ENCODE peak calls at places on chromosome 3, in ten cellular contexts. H is EL; B is SHP77; F is stimulated activated CD4-positive, alpha-beta T cell treated with anti-CD3 and anti-CD28 coated beads, TNF-alpha, amount 100 ng/mL, for 24 hours; Y is tibial artery; T is thoracic aorta; P is stimulated activated CD8-positive, alpha-beta memory T cell treated with anti-CD3 and anti-CD28 coated beads, Interleukin-7, amount 100 ng/mL, for 1 hour; C is G401; X is caudate nucleus; W is GM12865. U is an unnamed sample.

GRCh38 chr3:143749926-143750325 is 98.3 kb downstream of the SLC9A9 start:
- DNase-seq in H (no peak), B (no peak), F (no peak), Y (no peak), T (no peak), P (no peak), C (no peak), X (no peak), W (no peak), U (no peak)

GRCh38 chr3:60393946-60394345 is 857.3 kb downstream of the FHIT start:
- DNase-seq in H (no peak), B (no peak), F (no peak), Y (no peak), T (no peak), P (no peak), C (no peak), X (no peak), W (no peak), U (no peak)

GRCh38 chr3:52983336-52983807 is 62.5 kb downstream of the SFMBT1 start:
- DNase-seq in H (no peak), B (no peak), F (peak), Y (no peak), T (no peak), P (peak), C (no peak), X (no peak), W (peak), U (no peak)

GRCh38 chr3:134330895-134331810 is 43.1 kb downstream of the AMOTL2 start:
- DNase-seq in H (peak), B (no peak), F (no peak), Y (peak), T (no peak), P (no peak), C (peak), X (no peak), W (no peak), U (peak)

GRCh38 chr3:123383101-123384053 is 65.5 kb downstream of the ADCY5 start:
- DNase-seq in H (peak), B (no peak), F (no peak), Y (no peak), T (no peak), P (no peak), C (no peak), X (no peak), W (no peak), U (peak)

GRCh38 chr3:13057641-13058040 is 15.6 kb downstream of the IQSEC1 start:
- DNase-seq in H (no peak), B (no peak), F (no peak), Y (no peak), T (no peak), P (no peak), C (no peak), X (no peak), W (no peak), U (no peak)

GRCh38 chr3:9396301-9396631 is 1.1 kb upstream of the SETD5 start:
- DNase-seq in H (peak), B (peak), F (no peak), Y (peak), T (peak), P (no peak), C (peak), X (peak), W (peak), U (peak)

GRCh38 chr3:156407617-156408225 is 147.2 kb downstream of the SSR3 start:
- DNase-seq in H (no peak), B (no peak), F (no peak), Y (no peak), T (no peak), P (no peak), C (no peak), X (peak), W (no peak), U (no peak)

GRCh38 chr3:69248394-69248793 is 126.0 kb upstream of the LMOD3 start:
- DNase-seq in H (no peak), B (no peak), F (no peak), Y (no peak), T (no peak), P (no peak), C (no peak), X (no peak), W (no peak), U (no peak)

GRCh38 chr3:178690571-178690970 is 154.3 kb downstream of the KCNMB2 start:
- DNase-seq in H (no peak), B (no peak), F (no peak), Y (no peak), T (no peak), P (no peak), C (no peak), X (no peak), W (no peak), U (no peak)

GRCh38 chr3:105957722-105958121 is 88.9 kb upstream of the CBLB start:
- DNase-seq in H (peak), B (no peak), F (no peak), Y (no peak), T (no peak), P (no peak), C (no peak), X (no peak), W (no peak), U (peak)

GRCh38 chr3:25429441-25429907 is 1.4 kb downstream of the RARB start:
- DNase-seq in H (no peak), B (no peak), F (no peak), Y (no peak), T (no peak), P (no peak), C (no peak), X (no peak), W (no peak), U (no peak)

GRCh38 chr3:23459437-23459836 is 256.3 kb downstream of the UBE2E2 start:
- DNase-seq in H (no peak), B (no peak), F (no peak), Y (no peak), T (no peak), P (no peak), C (no peak), X (no peak), W (no peak), U (no peak)

GRCh38 chr3:138450704-138451424 is 16.4 kb downstream of the ESYT3 start:
- DNase-seq in H (no peak), B (no peak), F (no peak), Y (peak), T (no peak), P (no peak), C (no peak), X (no peak), W (no peak), U (no peak)

GRCh38 chr3:130088061-130088460 is 6.4 kb downstream of the ALG1L2 start:
- DNase-seq in H (no peak), B (no peak), F (no peak), Y (no peak), T (no peak), P (no peak), C (no peak), X (no peak), W (no peak), U (no peak)

GRCh38 chr3:32354362-32354778 is 37.3 kb upstream of the CMTM7 start:
- DNase-seq in H (no peak), B (no peak), F (no peak), Y (no peak), T (no peak), P (no peak), C (no peak), X (no peak), W (no peak), U (no peak)

GRCh38 chr3:108719178-108719577 is 38.0 kb downstream of the RETNLB start:
- DNase-seq in H (no peak), B (no peak), F (no peak), Y (no peak), T (no peak), P (no peak), C (no peak), X (no peak), W (no peak), U (no peak)

GRCh38 chr3:126983653-126984390 is 907 bp downstream of the PLXNA1 start:
- DNase-seq in H (peak), B (no peak), F (peak), Y (no peak), T (no peak), P (no peak), C (no peak), X (no peak), W (peak), U (peak)

GRCh38 chr3:65575376-65575840 is 463.3 kb downstream of the MAGI1 start:
- DNase-seq in H (peak), B (no peak), F (no peak), Y (no peak), T (no peak), P (no peak), C (no peak), X (no peak), W (no peak), U (peak)

GRCh38 chr3:77370413-77370812 is 330.5 kb downstream of the ROBO2 start:
- DNase-seq in H (peak), B (no peak), F (no peak), Y (no peak), T (no peak), P (no peak), C (peak), X (no peak), W (no peak), U (peak)

GRCh38 chr3:149767720-149768119 is 15.4 kb upstream of the COMMD2 start:
- DNase-seq in H (no peak), B (no peak), F (no peak), Y (no peak), T (no peak), P (no peak), C (no peak), X (peak), W (no peak), U (no peak)

GRCh38 chr3:28495301-28495700 is 146.7 kb upstream of the AZI2 start:
- DNase-seq in H (no peak), B (no peak), F (no peak), Y (no peak), T (no peak), P (no peak), C (no peak), X (no peak), W (no peak), U (no peak)

GRCh38 chr3:127043731-127044510 is 61.0 kb downstream of the PLXNA1 start:
- DNase-seq in H (no peak), B (no peak), F (no peak), Y (no peak), T (no peak), P (no peak), C (no peak), X (no peak), W (no peak), U (no peak)

GRCh38 chr3:97232635-97233034 is 418.2 kb downstream of the EPHA6 start:
- DNase-seq in H (no peak), B (peak), F (no peak), Y (no peak), T (no peak), P (no peak), C (no peak), X (no peak), W (no peak), U (no peak)

GRCh38 chr3:171781711-171782127 is 28.6 kb downstream of the PLD1 start:
- DNase-seq in H (no peak), B (no peak), F (no peak), Y (no peak), T (no peak), P (no peak), C (no peak), X (no peak), W (no peak), U (no peak)

GRCh38 chr3:152236741-152237140 is 32.0 kb upstream of the MBNL1 start:
- DNase-seq in H (peak), B (no peak), F (no peak), Y (no peak), T (no peak), P (no peak), C (no peak), X (no peak), W (no peak), U (peak)

GRCh38 chr3:184262166-184262926 is 993 bp upstream of the CAMK2N2 start:
- DNase-seq in H (no peak), B (peak), F (no peak), Y (no peak), T (no peak), P (no peak), C (peak), X (no peak), W (no peak), U (no peak)

GRCh38 chr3:169964176-169964575 is 2.4 kb upstream of the SEC62 start:
- DNase-seq in H (peak), B (no peak), F (no peak), Y (no peak), T (no peak), P (no peak), C (no peak), X (no peak), W (no peak), U (no peak)

GRCh38 chr3:47685037-47685436 is 96.7 kb downstream of the SMARCC1 start:
- DNase-seq in H (peak), B (no peak), F (no peak), Y (no peak), T (no peak), P (no peak), C (no peak), X (no peak), W (no peak), U (no peak)

GRCh38 chr3:116064646-116065045 is 380.6 kb downstream of the LSAMP start:
- DNase-seq in H (peak), B (no peak), F (no peak), Y (no peak), T (no peak), P (no peak), C (no peak), X (no peak), W (no peak), U (no peak)

GRCh38 chr3:128052831-128053419 is 688 bp downstream of the SEC61A1 start:
- DNase-seq in H (no peak), B (no peak), F (no peak), Y (no peak), T (no peak), P (no peak), C (peak), X (no peak), W (no peak), U (no peak)

U was measured in AG20443.